ENCODE peak calls at places on chromosomes 1 and 21, in four cellular contexts. F is PC-3, T is lower lobe of right lung, Z is MCF 10A. X is an unnamed sample.

GRCh38 chr1:66396212-66396890 is 137.6 kb upstream of the SGIP1 start:
- DNase-seq in T (peak), Z (no peak), F (no peak), X (no peak)

GRCh38 chr1:225736651-225737097 is 41.0 kb upstream of the SRP9 start:
- DNase-seq in T (no peak), F (peak), Z (peak), X (no peak)

GRCh38 chr1:64231153-64231552 is 27.7 kb downstream of the UBE2U start:
- DNase-seq in T (no peak), F (peak), Z (no peak), X (no peak)

GRCh38 chr1:118486213-118486612 is 301.2 kb upstream of the SPAG17 start:
- DNase-seq in Z (peak), T (no peak), F (no peak), X (no peak)

GRCh38 chr1:201023517-201023902 is at the start of gene KIF21B:
- DNase-seq in Z (peak), F (peak), T (peak), X (peak)

GRCh38 chr1:162412002-162412401 is at the start of gene SH2D1B:
- DNase-seq in F (peak), Z (peak), T (no peak), X (no peak)

GRCh38 chr1:37152491-37152890 is 118.2 kb upstream of the GRIK3 start:
- DNase-seq in F (no peak), Z (no peak), T (no peak), X (no peak)

GRCh38 chr1:86758570-86758969 is 54.2 kb downstream of the SH3GLB1 start:
- DNase-seq in Z (peak), F (peak), T (no peak), X (no peak)

GRCh38 chr1:41900611-41901444 is 17.9 kb downstream of the HIVEP3 start:
- DNase-seq in Z (peak), T (no peak), F (peak), X (no peak)

GRCh38 chr1:109898842-109899241 is 11.8 kb upstream of the CSF1 start:
- DNase-seq in Z (peak), T (no peak), F (no peak), X (no peak)

GRCh38 chr1:55927934-55928333 is 651.4 kb downstream of the PLPP3 start:
- DNase-seq in T (no peak), Z (peak), F (no peak), X (no peak)

GRCh38 chr1:198416276-198416675 is 124.2 kb downstream of the ATP6V1G3 start:
- DNase-seq in F (no peak), T (no peak), Z (no peak), X (no peak)

GRCh38 chr1:99727575-99728190 is 38.8 kb downstream of the FRRS1 start:
- DNase-seq in F (peak), Z (peak), T (no peak), X (no peak)

GRCh38 chr1:53001128-53001527 is 60.9 kb upstream of the PODN start:
- DNase-seq in Z (no peak), F (no peak), T (no peak), X (no peak)

GRCh38 chr1:31182352-31182751 is 57.3 kb downstream of the NKAIN1 start:
- DNase-seq in F (peak), T (peak), Z (peak), X (peak)

GRCh38 chr1:1627842-1628655 is 3.9 kb upstream of the MMP23B start:
- DNase-seq in Z (no peak), T (peak), F (no peak), X (no peak)

GRCh38 chr1:61043010-61043820 is 39.1 kb upstream of the NFIA start:
- DNase-seq in T (peak), Z (peak), F (peak), X (peak)

GRCh38 chr1:234433563-234434285 is 45.3 kb downstream of the TARBP1 start:
- DNase-seq in Z (peak), F (peak), T (no peak), X (no peak)

GRCh38 chr1:160129046-160129445 is 13.5 kb downstream of the ATP1A2 start:
- DNase-seq in T (no peak), F (peak), Z (peak), X (no peak)

GRCh38 chr1:9211291-9211811 is 23.2 kb upstream of the H6PD start:
- DNase-seq in F (no peak), T (no peak), Z (no peak), X (no peak)

GRCh38 chr1:30008998-30009657 is 714.3 kb downstream of the MATN1 start:
- DNase-seq in F (peak), T (no peak), Z (peak), X (no peak)

GRCh38 chr1:162631546-162632233 is 574 bp upstream of the DDR2 start:
- DNase-seq in F (no peak), Z (no peak), T (no peak), X (no peak)

GRCh38 chr1:15489052-15489736 is 13.3 kb downstream of the CELA2B start:
- DNase-seq in Z (no peak), F (no peak), T (no peak), X (no peak)

GRCh38 chr21:41751621-41752020 is 15.2 kb downstream of the RIPK4 start:
- DNase-seq in F (peak), T (peak), Z (peak), X (no peak)

GRCh38 chr1:67945733-67946374 is 104.6 kb downstream of the DIRAS3 start:
- DNase-seq in Z (no peak), T (no peak), F (no peak), X (no peak)

GRCh38 chr21:33976980-33977720 is 61.5 kb upstream of the ATP5PO start:
- DNase-seq in F (no peak), Z (no peak), T (no peak), X (no peak)

GRCh38 chr1:165355221-165355976 is 1.1 kb downstream of the LMX1A start:
- DNase-seq in Z (no peak), T (no peak), F (no peak), X (no peak)

GRCh38 chr1:60078182-60078581 is 4.6 kb upstream of the C1orf87 start:
- DNase-seq in Z (no peak), F (no peak), T (no peak), X (no peak)

GRCh38 chr1:36589006-36589405 is 106.3 kb upstream of the CSF3R start:
- DNase-seq in Z (no peak), F (no peak), T (no peak), X (no peak)

GRCh38 chr1:60867782-60868181 is 214.6 kb upstream of the NFIA start:
- DNase-seq in F (no peak), Z (no peak), T (no peak), X (no peak)

GRCh38 chr1:234696986-234697385 is 87.0 kb upstream of the IRF2BP2 start:
- DNase-seq in F (no peak), T (no peak), Z (no peak), X (no peak)

GRCh38 chr1:30120268-30121000 is 603.0 kb downstream of the MATN1 start:
- DNase-seq in Z (no peak), F (no peak), T (no peak), X (no peak)

GRCh38 chr1:58895559-58896135 is 111.8 kb upstream of the JUN start:
- DNase-seq in Z (no peak), F (no peak), T (peak), X (no peak)

GRCh38 chr1:100343897-100344296 is 8.4 kb upstream of the CDC14A start:
- DNase-seq in F (no peak), Z (no peak), T (no peak), X (no peak)

GRCh38 chr1:32818804-32819541 is 1.5 kb downstream of the S100PBP start:
- DNase-seq in Z (no peak), F (no peak), T (no peak), X (peak)

GRCh38 chr1:186535388-186536133 is 74.6 kb upstream of the PDC start:
- DNase-seq in F (peak), T (no peak), Z (peak), X (no peak)

GRCh38 chr21:45329261-45330074 is 41.8 kb upstream of the POFUT2 start:
- DNase-seq in Z (peak), T (peak), F (peak), X (no peak)

GRCh38 chr1:22349302-22350043 is 102.2 kb upstream of the ZBTB40 start:
- DNase-seq in Z (no peak), T (no peak), F (no peak), X (no peak)

GRCh38 chr1:22350171-22350961 is 101.3 kb upstream of the ZBTB40 start:
- DNase-seq in T (no peak), Z (no peak), F (no peak), X (peak)

GRCh38 chr1:22352896-22353295 is 98.8 kb upstream of the ZBTB40 start:
- DNase-seq in Z (no peak), T (no peak), F (no peak), X (no peak)

GRCh38 chr1:22350987-22351756 is 100.5 kb upstream of the ZBTB40 start:
- DNase-seq in T (no peak), F (no peak), Z (no peak), X (no peak)

GRCh38 chr1:22351757-22352080 is 99.9 kb upstream of the ZBTB40 start:
- DNase-seq in Z (no peak), T (no peak), F (no peak), X (no peak)
- TF ChIP-seq CTCF in Z (no peak), T (no peak), F (no peak), X (no peak)

GRCh38 chr1:177567393-177567792 is 396.6 kb downstream of the BRINP2 start:
- DNase-seq in F (peak), Z (peak), T (no peak), X (no peak)
- TF ChIP-seq CTCF in F (peak), Z (peak), T (no peak), X (no peak)

GRCh38 chr1:25590096-25590824 is 26.3 kb upstream of the MAN1C1 start:
- DNase-seq in F (no peak), T (no peak), Z (no peak), X (no peak)
- TF ChIP-seq CTCF in F (no peak), T (peak), Z (no peak), X (no peak)

DNA sequence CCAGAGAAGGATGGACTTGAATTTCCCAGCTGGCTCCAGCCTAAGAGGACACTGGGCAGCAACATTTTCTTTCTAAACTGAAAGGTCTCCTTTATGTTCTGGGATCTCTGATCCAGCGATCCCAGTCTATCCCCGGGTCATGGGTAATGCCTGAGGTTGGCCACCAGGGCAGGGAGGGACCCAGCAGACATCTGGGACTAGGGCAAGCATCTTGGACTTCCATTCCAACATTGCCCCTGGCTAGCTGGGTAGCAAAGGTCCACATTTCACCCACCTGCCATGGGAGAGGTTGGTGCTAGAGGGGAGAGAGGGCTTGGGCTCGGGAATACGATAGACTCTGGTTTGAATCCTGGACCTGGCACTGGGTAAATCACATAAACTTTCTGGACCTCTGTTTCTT is 84.6 kb downstream of the LRRN2 start:
- DNase-seq in T (no peak), Z (peak), F (no peak), X (no peak)
- TF ChIP-seq CTCF in T (no peak), Z (peak), F (peak), X (no peak)

GRCh38 chr1:182457844-182458243 is 7.9 kb downstream of the RGSL1 start:
- DNase-seq in F (no peak), Z (no peak), T (no peak), X (no peak)
- TF ChIP-seq CTCF in F (no peak), Z (no peak), T (no peak), X (no peak)

DNA sequence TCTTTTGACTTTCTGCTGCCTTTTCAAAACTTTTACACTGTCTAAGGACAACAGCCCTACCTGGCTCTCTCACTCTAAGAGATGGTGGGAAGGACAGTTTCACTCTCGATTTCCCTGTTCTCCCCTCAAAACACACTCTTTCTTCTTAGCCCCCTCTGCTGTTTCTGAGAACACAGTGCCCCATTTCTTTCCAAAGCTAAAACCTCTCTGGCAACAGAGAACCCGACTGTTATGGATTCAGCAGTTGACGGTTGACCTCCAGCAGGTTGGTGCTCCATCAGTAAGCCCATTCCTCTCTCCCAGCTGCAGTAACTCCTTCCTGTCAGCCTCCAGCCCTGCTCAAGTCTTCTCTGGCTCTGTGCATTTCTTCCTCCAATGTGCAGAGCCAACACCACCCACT is 88.2 kb upstream of the ABCD3 start:
- DNase-seq in F (peak), Z (peak), T (no peak), X (no peak)
- TF ChIP-seq CTCF in F (peak), Z (peak), T (peak), X (no peak)

X was measured in activated CD8-positive, alpha-beta T cell treated with anti-CD3 and anti-CD28 coated beads for 36 hours.